ENCODE peak calls at places on chromosomes 4 and X, in four cellular contexts. G, D, C and T are unnamed samples.

GRCh38 chr4:112361181-112361791 is 64.1 kb downstream of the ALPK1 start:
- DNase-seq in G (peak; percentile 34), D (peak; percentile 30), C (peak; percentile 69), T (peak; percentile 83)

GRCh38 chrX:12319955-12320354 is 181.7 kb downstream of the FRMPD4 start:
- DNase-seq in G (no peak), D (no peak), C (no peak), T (no peak)

GRCh38 chrX:42151808-42152207 is 228.5 kb upstream of the CASK start:
- DNase-seq in G (no peak), D (no peak), C (no peak), T (no peak)

GRCh38 chr4:42302348-42302747 is 94.9 kb upstream of the SHISA3 start:
- DNase-seq in G (peak; percentile 83), D (no peak), C (no peak), T (peak; percentile 39)

GRCh38 chr4:7235030-7235380 is 42.7 kb downstream of the SORCS2 start:
- DNase-seq in G (no peak), D (no peak), C (no peak), T (no peak)

GRCh38 chr4:69054578-69055200 is 41.6 kb upstream of the UGT2B7 start:
- DNase-seq in G (no peak), D (peak; percentile 90), C (peak; percentile 9), T (peak; percentile 14)

GRCh38 chr4:79700356-79700755 is 292.3 kb upstream of the GK2 start:
- DNase-seq in G (no peak), D (no peak), C (no peak), T (no peak)

GRCh38 chr4:55547918-55548317 is 1.2 kb upstream of the CLOCK start:
- DNase-seq in G (no peak), D (no peak), C (no peak), T (no peak)

GRCh38 chr4:75821966-75822365 is 80.3 kb downstream of the PPEF2 start:
- DNase-seq in G (no peak), D (peak; percentile 69), C (no peak), T (no peak)

GRCh38 chr4:95985791-95986190 is 145.9 kb downstream of the PDHA2 start:
- DNase-seq in G (no peak), D (no peak), C (no peak), T (no peak)

GRCh38 chr4:147825451-147826287 is 93.8 kb downstream of the ARHGAP10 start:
- DNase-seq in G (no peak), D (peak; percentile 60), C (no peak), T (no peak)

GRCh38 chr4:1072830-1073446 is 40.4 kb downstream of the RNF212 start:
- DNase-seq in G (peak; percentile 37), D (peak; percentile 55), C (no peak), T (peak; percentile 66)

GRCh38 chr4:176320976-176321361 is 1.2 kb downstream of the SPCS3 start:
- DNase-seq in G (no peak), D (no peak), C (no peak), T (no peak)

DNA sequence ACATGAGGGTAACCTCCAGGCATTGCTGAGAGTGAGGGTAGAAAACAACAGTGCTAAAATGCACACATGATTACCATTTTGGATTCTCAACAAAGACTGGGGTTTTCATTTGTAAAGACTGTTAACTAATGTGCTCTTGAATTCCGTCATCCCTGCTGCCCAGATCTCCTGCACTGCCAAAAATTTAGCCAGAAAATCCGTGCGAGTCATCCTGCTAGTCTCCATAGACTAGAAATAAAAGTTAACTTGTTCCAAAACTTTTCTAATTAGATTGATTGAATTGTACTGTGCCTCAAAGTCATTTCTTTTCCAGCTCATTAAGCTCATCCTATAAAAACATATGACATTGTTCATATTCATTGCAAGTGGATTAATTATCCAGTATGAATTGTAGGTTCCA is 99.8 kb downstream of the ARSF start:
- DNase-seq in G (no peak), D (peak; percentile 72), C (no peak), T (no peak)
- H3K27me3 ChIP-seq in G (peaks cover 3% of the 10 kb centered on the region), D (no peaks in the 10 kb centered on the region), C (no peaks in the 10 kb centered on the region), T (no peaks in the 10 kb centered on the region)

GRCh38 chrX:74452199-74452481 is 30.8 kb downstream of the SLC16A2 start:
- DNase-seq in G (no peak), D (no peak), C (no peak), T (no peak)

GRCh38 chrX:74451450-74452198 is 30.3 kb downstream of the SLC16A2 start:
- DNase-seq in G (no peak), D (no peak), C (no peak), T (no peak)

GRCh38 chrX:74449322-74449936 is 28.1 kb downstream of the SLC16A2 start:
- DNase-seq in G (no peak), D (peak; percentile 52), C (no peak), T (peak; percentile 79)

GRCh38 chrX:74449937-74450330 is 28.6 kb downstream of the SLC16A2 start:
- DNase-seq in G (no peak), D (peak; percentile 78), C (no peak), T (no peak)

DNA sequence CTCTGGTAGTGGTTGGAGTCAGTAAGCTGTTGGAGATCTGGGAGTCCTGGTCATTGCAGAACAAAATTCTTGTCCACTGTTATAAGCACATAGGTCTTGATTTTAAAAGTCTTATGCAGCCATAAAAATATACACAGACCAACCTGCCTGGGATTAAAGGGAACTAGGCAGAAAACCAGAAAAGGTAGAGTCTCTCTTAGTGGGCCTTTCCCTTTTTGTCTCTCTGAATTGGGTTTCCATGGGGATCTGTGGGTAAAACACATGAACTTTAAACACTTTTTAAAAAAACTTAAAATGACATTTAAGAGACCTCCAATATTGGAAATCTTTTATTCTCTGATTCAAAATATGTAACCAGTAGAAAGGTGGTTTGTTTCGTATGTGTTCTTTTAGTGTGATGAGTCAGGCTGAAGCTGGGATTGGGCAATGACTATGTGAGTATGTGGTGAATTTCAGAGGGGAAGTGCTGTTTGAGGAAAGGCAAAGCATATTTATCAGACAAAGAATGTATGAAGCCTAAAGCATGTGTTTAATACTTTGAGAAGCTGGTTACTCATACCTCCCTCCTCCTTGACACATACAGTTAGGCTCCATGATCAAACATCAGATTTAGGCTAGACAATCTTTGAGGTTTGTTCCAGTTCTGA is 29.6 kb downstream of the SLC16A2 start:
- DNase-seq in G (no peak), D (peak; percentile 96), C (no peak), T (no peak)
- H3K27me3 ChIP-seq in G (no peaks in the 10 kb centered on the region), D (no peaks in the 10 kb centered on the region), C (no peaks in the 10 kb centered on the region), T (no peaks in the 10 kb centered on the region)

DNA sequence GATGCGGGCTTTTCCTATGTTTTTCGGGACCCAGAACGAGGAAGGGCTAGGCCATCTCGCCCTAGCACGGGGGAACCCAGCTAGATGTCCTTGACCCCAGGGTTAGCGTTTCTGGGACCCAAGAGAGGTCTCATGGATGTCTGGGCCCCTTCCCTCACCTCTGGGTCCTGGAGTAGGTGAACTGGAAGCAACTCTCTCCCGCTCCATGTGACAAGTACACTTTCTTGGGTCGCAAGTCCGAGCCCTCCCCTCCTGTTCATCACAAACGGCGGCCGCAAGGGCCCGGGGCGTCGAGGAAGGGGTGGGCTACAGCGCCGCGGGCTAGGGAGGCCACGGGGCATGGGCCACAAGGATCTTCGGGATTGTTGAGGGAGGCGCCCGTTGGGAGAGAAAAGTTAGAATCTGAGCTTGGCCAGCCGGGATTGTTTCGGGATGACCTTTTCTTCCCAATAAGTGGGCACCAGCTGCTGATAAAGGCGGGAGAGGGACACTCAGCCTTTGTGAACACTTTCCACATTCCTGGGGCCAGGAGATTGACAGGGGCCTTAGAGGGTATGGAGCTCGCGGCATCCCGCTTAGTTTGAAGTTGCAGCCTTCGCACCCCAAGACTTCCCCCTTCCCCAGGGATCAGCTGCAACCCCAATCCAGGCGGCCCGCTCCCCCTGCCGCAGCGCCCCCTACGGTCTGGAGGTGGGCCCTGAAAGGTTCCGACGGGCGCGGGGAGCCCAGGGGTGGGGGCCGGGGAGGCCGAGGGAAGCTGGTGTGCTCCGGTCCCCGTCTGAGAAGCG is 137.0 kb upstream of the ZIC3 start:
- DNase-seq in G (peak; percentile 1), D (no peak), C (no peak), T (no peak)
- H3K27me3 ChIP-seq in G (no peaks in the 10 kb centered on the region), D (peaks cover 3% of the 10 kb centered on the region), C (no peaks in the 10 kb centered on the region), T (no peaks in the 10 kb centered on the region)

GRCh38 chr4:88812420-88812819 is 114.8 kb upstream of the NAP1L5 start:
- DNase-seq in G (no peak), D (no peak), C (no peak), T (no peak)

GRCh38 chr4:88811904-88812303 is 114.3 kb upstream of the NAP1L5 start:
- DNase-seq in G (no peak), D (no peak), C (no peak), T (no peak)

GRCh38 chr4:88812976-88813375 is 115.3 kb upstream of the NAP1L5 start:
- DNase-seq in G (no peak), D (no peak), C (no peak), T (no peak)

GRCh38 chr4:88817740-88818139 is 120.1 kb upstream of the NAP1L5 start:
- DNase-seq in G (no peak), D (no peak), C (no peak), T (no peak)

GRCh38 chr4:88814043-88814617 is 116.5 kb upstream of the NAP1L5 start:
- DNase-seq in G (no peak), D (no peak), C (no peak), T (no peak)
- H3K27me3 ChIP-seq in G (no peaks in the 10 kb centered on the region), D (no peaks in the 10 kb centered on the region), C (no peaks in the 10 kb centered on the region), T (no peaks in the 10 kb centered on the region)

GRCh38 chr4:185464184-185464583 is 7.3 kb downstream of the CCDC110 start:
- DNase-seq in G (no peak), D (no peak), C (no peak), T (no peak)
- H3K27me3 ChIP-seq in G (no peaks in the 10 kb centered on the region), D (no peaks in the 10 kb centered on the region), C (no peaks in the 10 kb centered on the region), T (no peaks in the 10 kb centered on the region)

DNA sequence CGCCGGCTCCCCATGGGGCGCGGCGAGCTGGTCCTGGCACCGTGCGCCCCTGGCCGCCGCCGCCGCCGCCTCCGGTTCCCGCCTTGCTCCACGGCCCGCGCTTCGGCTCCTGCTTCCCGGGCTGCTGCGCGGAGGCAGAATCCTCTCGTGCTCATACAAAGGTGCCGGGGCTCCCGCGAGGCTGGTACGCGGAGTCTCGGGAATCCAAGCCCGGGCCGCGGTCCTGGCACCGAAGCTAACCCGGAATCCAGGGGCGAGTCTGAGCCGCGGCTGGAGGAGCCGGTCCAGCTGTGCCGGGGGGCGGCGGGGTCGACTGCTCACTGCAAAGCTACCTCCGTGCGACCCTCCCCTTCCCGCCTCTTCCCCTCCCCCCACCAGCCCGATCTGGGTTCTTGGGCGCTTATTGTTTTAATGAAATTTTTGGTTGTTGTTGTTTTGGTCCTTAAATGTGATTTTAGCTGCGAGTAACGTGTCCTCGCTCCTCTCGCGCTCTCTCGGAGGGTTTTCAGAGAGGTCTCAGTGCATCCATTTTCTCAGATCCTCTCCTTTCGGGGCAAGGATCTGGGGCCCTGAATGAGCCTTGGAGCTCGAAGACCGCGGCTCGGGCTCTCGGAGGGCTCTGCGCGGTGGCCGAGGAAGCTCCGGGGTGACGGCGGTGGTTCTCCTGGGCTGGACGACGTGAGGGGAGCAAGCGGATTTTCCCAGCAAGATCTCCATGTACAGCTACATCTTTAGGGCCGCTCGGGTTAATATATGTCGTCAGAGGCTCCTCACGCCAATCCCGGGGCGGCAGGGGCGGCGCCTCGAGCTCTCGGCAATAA is at the start of gene HAND2:
- DNase-seq in G (peak; percentile 22), D (peak; percentile 25), C (no peak), T (peak; percentile 59)
- H3K27me3 ChIP-seq in G (peaks cover 10% of the 10 kb centered on the region), D (peaks cover 92% of the 10 kb centered on the region), C (peaks cover 1% of the 10 kb centered on the region), T (no peaks in the 10 kb centered on the region)